ENCODE peak calls at places on chromosomes 16 and 17, in ten cellular contexts. E, C, P, S, K, N, L, Z, I and D are unnamed samples.

GRCh38 chr16:12229759-12230594 is 253.4 kb downstream of the SNX29 start:
- DNase-seq in C (no peak), K (no peak), P (no peak), E (no peak), Z (no peak), L (no peak), N (no peak), S (no peak), I (no peak), D (no peak)

GRCh38 chr16:35562919-35563318 is 2103.5 kb downstream of the TP53TG3F start:
- DNase-seq in Z (no peak), L (no peak), N (no peak), C (no peak), I (no peak), S (no peak), P (no peak), E (no peak), K (no peak), D (no peak)

GRCh38 chr17:41801374-41802062 is 10.2 kb downstream of the P3H4 start:
- DNase-seq in I (peak; percentile 85), E (peak; percentile 81), S (peak; percentile 93), L (no peak), K (peak; percentile 89), N (peak; percentile 94), Z (peak; percentile 91), C (peak; percentile 90), P (no peak), D (peak; percentile 84)

GRCh38 chr17:64146418-64147109 is 16.6 kb upstream of the ERN1 start:
- DNase-seq in Z (peak; percentile 85), I (peak; percentile 60), E (peak; percentile 74), K (peak; percentile 80), S (peak; percentile 56), P (no peak), L (no peak), C (peak; percentile 76), N (peak; percentile 64), D (peak; percentile 65)

GRCh38 chr16:70151391-70151790 is 22.2 kb upstream of the CLEC18C start:
- DNase-seq in L (no peak), Z (no peak), E (no peak), K (no peak), I (no peak), C (no peak), P (no peak), S (peak; percentile 17), N (no peak), D (no peak)

GRCh38 chr16:29198731-29199521 is 207.6 kb downstream of the NPIPB11 start:
- DNase-seq in E (peak; percentile 39), K (peak; percentile 58), Z (no peak), P (no peak), N (no peak), S (peak; percentile 19), C (peak; percentile 62), I (no peak), L (no peak), D (peak; percentile 21)

GRCh38 chr16:49921791-49922456 is 66.0 kb upstream of the ZNF423 start:
- DNase-seq in K (peak; percentile 61), C (no peak), L (no peak), S (peak; percentile 93), I (peak; percentile 43), N (peak; percentile 57), P (peak; percentile 1), Z (peak; percentile 60), E (peak; percentile 69), D (peak; percentile 65)

GRCh38 chr17:56762988-56763387 is 70.7 kb downstream of the C17orf67 start:
- DNase-seq in S (no peak), Z (no peak), I (no peak), K (no peak), P (no peak), E (no peak), C (no peak), N (no peak), L (no peak), D (no peak)

GRCh38 chr17:49035470-49036269 is 38.5 kb downstream of the IGF2BP1 start:
- DNase-seq in E (peak; percentile 68), N (peak; percentile 54), L (no peak), I (peak; percentile 50), P (peak; percentile 27), Z (peak; percentile 72), K (peak; percentile 60), S (peak; percentile 94), C (no peak), D (peak; percentile 35)

GRCh38 chr17:81400154-81400938 is 5.1 kb downstream of the BAHCC1 start:
- DNase-seq in Z (peak; percentile 84), P (no peak), N (no peak), E (no peak), I (peak; percentile 62), C (no peak), K (no peak), S (peak; percentile 88), L (no peak), D (no peak)

DNA sequence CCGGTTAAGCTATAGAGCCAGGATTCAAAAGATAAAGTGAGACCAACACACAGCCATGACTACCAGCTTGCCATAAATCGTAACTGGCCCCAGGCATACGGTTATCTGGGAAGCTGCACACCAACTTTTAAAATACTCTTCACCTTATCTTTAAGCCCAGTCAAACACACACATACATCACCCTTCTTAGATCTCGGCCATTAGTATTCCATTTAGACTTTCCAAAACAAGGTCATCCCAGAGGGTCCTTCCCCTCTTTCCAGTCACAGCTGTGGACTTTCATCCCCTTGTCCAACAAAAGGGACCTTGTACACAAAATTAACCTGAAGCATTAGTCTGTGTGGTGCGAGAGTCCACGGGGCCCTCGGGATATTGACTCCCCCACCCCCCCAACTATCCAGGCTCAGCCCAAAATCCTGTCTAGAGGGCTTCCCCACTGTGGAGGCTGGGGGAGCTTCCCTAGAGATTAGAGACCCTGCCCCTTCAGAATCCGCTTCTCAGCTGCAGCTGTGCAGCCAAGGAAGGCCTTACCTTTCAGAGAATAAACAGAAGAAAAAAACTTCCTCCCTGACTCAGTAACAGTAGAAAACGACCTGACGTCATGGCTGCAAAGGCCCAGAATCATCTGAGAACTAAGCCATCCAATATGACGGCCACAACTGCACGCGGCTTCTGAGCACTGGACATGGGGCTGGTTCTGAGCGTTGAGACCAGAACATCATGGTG is 9.9 kb downstream of the ZFHX3 start:
- DNase-seq in C (no peak), K (no peak), Z (no peak), N (no peak), I (no peak), E (no peak), L (no peak), S (no peak), P (no peak), D (no peak)
- H3K27me3 ChIP-seq in C (no peaks in the 10 kb centered on the region), K (no peaks in the 10 kb centered on the region), Z (no peaks in the 10 kb centered on the region), N (no peaks in the 10 kb centered on the region), I (no peaks in the 10 kb centered on the region), E (no peaks in the 10 kb centered on the region), L (no peaks in the 10 kb centered on the region), S (peaks cover 67% of the 10 kb centered on the region), P (no peaks in the 10 kb centered on the region), D (no peaks in the 10 kb centered on the region)

DNA sequence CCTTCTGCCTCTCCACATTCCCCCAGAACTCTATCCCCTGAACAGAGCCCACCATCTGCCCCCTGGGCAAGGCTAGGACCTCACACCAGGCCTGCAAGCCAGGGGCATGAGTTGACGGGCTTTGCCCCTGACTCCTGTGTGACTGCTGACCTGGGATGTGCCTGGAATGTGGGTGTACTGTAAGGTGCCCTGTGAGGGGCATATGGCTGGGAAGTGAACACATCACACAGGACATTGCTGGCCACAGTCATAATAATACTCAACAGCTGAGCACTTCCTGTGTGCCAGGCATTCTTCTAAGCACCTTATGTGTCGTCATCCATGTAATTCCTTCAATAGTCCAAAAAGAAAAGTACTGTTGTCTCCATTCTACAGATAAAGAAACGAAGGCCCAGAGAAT is 13.3 kb downstream of the CES4A start:
- DNase-seq in I (no peak), E (no peak), N (no peak), S (no peak), P (no peak), Z (no peak), L (no peak), C (no peak), K (no peak), D (no peak)
- H3K27me3 ChIP-seq in I (no peaks in the 10 kb centered on the region), E (no peaks in the 10 kb centered on the region), N (no peaks in the 10 kb centered on the region), S (peaks cover 48% of the 10 kb centered on the region), P (no peaks in the 10 kb centered on the region), Z (no peaks in the 10 kb centered on the region), L (no peaks in the 10 kb centered on the region), C (no peaks in the 10 kb centered on the region), K (no peaks in the 10 kb centered on the region), D (no peaks in the 10 kb centered on the region)

GRCh38 chr16:1065466-1066128 is 7.0 kb upstream of the SSTR5 start:
- DNase-seq in S (no peak), P (no peak), E (no peak), K (no peak), L (no peak), I (no peak), C (no peak), Z (no peak), N (no peak), D (no peak)

GRCh38 chr16:1062895-1063294 is 9.7 kb upstream of the SSTR5 start:
- DNase-seq in S (no peak), L (no peak), E (no peak), I (no peak), C (no peak), Z (no peak), P (no peak), N (no peak), K (no peak), D (no peak)

GRCh38 chr16:1061769-1062505 is 10.6 kb upstream of the SSTR5 start:
- DNase-seq in C (no peak), L (no peak), S (no peak), P (no peak), N (no peak), I (no peak), Z (no peak), E (no peak), K (no peak), D (no peak)

GRCh38 chr16:1066584-1067172 is 5.9 kb upstream of the SSTR5 start:
- DNase-seq in K (no peak), N (no peak), I (no peak), P (no peak), Z (no peak), L (no peak), E (no peak), S (no peak), C (no peak), D (no peak)

DNA sequence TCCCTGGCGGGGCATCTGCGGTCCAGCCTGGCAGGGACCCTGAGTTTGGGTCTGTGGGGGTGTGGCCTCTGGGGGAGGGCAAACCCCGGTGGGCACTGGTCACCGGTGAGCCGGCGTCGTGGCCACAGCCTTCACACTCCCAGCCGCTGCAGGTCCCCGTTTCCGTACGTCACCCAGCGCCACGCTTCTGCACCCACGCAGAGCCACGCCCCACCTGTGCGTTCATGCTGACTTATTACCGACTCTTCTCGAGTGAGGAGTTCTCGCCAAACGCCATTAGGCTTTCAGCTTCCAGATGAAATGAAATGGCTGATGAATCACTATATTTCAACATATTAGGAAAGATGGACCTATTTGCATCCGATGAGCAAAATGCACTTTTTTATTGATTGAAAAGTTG is 8.8 kb upstream of the SSTR5 start:
- DNase-seq in N (no peak), P (no peak), I (no peak), Z (no peak), K (no peak), E (no peak), C (no peak), S (no peak), L (no peak), D (no peak)
- H3K27me3 ChIP-seq in N (no peaks in the 10 kb centered on the region), P (no peaks in the 10 kb centered on the region), I (peaks cover 58% of the 10 kb centered on the region), Z (peaks cover 37% of the 10 kb centered on the region), K (no peaks in the 10 kb centered on the region), E (no peaks in the 10 kb centered on the region), C (peaks cover 59% of the 10 kb centered on the region), S (no peaks in the 10 kb centered on the region), L (peaks cover 27% of the 10 kb centered on the region), D (no peaks in the 10 kb centered on the region)

GRCh38 chr17:79355186-79355585 is 255.7 kb downstream of the RBFOX3 start:
- DNase-seq in C (peak; percentile 20), N (no peak), E (no peak), P (no peak), S (peak; percentile 43), L (no peak), Z (peak; percentile 25), K (no peak), I (no peak), D (no peak)
- H3K27me3 ChIP-seq in C (peaks cover 87% of the 10 kb centered on the region), N (no peaks in the 10 kb centered on the region), E (no peaks in the 10 kb centered on the region), P (peaks cover 53% of the 10 kb centered on the region), S (no peaks in the 10 kb centered on the region), L (peaks cover 15% of the 10 kb centered on the region), Z (peaks cover 88% of the 10 kb centered on the region), K (no peaks in the 10 kb centered on the region), I (peaks cover 90% of the 10 kb centered on the region), D (no peaks in the 10 kb centered on the region)